ENCODE peak calls at places on chromosomes 4 and X, in nine cellular contexts. E, U, N, D, J, F, Y, B and K are unnamed samples.

GRCh38 chrX:131677655-131678628 is 134.1 kb downstream of the OR13H1 start:
- DNase-seq in E (peak), U (no peak), N (no peak), D (peak), J (no peak), F (peak), Y (peak), B (no peak), K (no peak)

GRCh38 chrX:63275127-63275526 is 76.0 kb downstream of the SPIN4 start:
- DNase-seq in E (peak), U (peak), N (no peak), D (peak), J (no peak), F (no peak), Y (no peak), B (no peak), K (no peak)

GRCh38 chrX:48045410-48046311 is 25.8 kb downstream of the ZNF630 start:
- DNase-seq in E (peak), U (peak), N (no peak), D (no peak), J (no peak), F (no peak), Y (peak), B (peak), K (no peak)

GRCh38 chrX:136879001-136879667 is 1.4 kb downstream of the RBMX start:
- DNase-seq in E (no peak), U (no peak), N (no peak), D (no peak), J (no peak), F (no peak), Y (peak), B (no peak), K (no peak)

GRCh38 chr4:8267077-8267476 is 2.5 kb upstream of the HTRA3 start:
- DNase-seq in E (peak), U (peak), N (no peak), D (peak), J (no peak), F (no peak), Y (peak), B (peak), K (no peak)

GRCh38 chr4:55554453-55555030 is 7.8 kb upstream of the CLOCK start:
- DNase-seq in E (no peak), U (no peak), N (no peak), D (peak), J (no peak), F (no peak), Y (peak), B (no peak), K (no peak)

GRCh38 chrX:102516314-102516936 is at the start of gene TMSB15A:
- DNase-seq in E (peak), U (peak), N (no peak), D (peak), J (peak), F (peak), Y (peak), B (peak), K (no peak)

GRCh38 chr4:37803348-37803973 is 23.0 kb upstream of the PGM2 start:
- DNase-seq in E (no peak), U (peak), N (peak), D (no peak), J (no peak), F (no peak), Y (peak), B (no peak), K (no peak)

GRCh38 chrX:17597836-17598434 is 139.4 kb upstream of the SCML1 start:
- DNase-seq in E (peak), U (peak), N (no peak), D (no peak), J (no peak), F (no peak), Y (peak), B (peak), K (no peak)

GRCh38 chrX:118100091-118100490 is 16.5 kb downstream of the KLHL13 start:
- DNase-seq in E (no peak), U (no peak), N (no peak), D (no peak), J (no peak), F (no peak), Y (no peak), B (no peak), K (no peak)

GRCh38 chr4:75891611-75892010 is 10.6 kb downstream of the PPEF2 start:
- DNase-seq in E (no peak), U (no peak), N (no peak), D (no peak), J (no peak), F (no peak), Y (no peak), B (no peak), K (no peak)

GRCh38 chr4:151316645-151317044 is 8.8 kb downstream of the SH3D19 start:
- DNase-seq in E (peak), U (no peak), N (no peak), D (no peak), J (no peak), F (no peak), Y (no peak), B (no peak), K (no peak)

GRCh38 chr4:186854256-186854655 is 130.6 kb upstream of the FAT1 start:
- DNase-seq in E (no peak), U (no peak), N (no peak), D (no peak), J (no peak), F (no peak), Y (no peak), B (no peak), K (no peak)

GRCh38 chrX:79231662-79232061 is 87.2 kb downstream of the GPR174 start:
- DNase-seq in E (no peak), U (no peak), N (no peak), D (no peak), J (no peak), F (no peak), Y (no peak), B (no peak), K (no peak)

GRCh38 chr4:158914178-158914577 is 145.4 kb downstream of the FNIP2 start:
- DNase-seq in E (no peak), U (no peak), N (no peak), D (no peak), J (no peak), F (no peak), Y (peak), B (no peak), K (no peak)

GRCh38 chr4:26885912-26886274 is 25.3 kb downstream of the STIM2 start:
- DNase-seq in E (peak), U (no peak), N (peak), D (no peak), J (no peak), F (peak), Y (no peak), B (no peak), K (no peak)

GRCh38 chrX:135389717-135390116 is 32.0 kb upstream of the SMIM10L2A start:
- DNase-seq in E (no peak), U (no peak), N (no peak), D (no peak), J (no peak), F (no peak), Y (no peak), B (no peak), K (no peak)

GRCh38 chrX:38627683-38628082 is 66.3 kb downstream of the TSPAN7 start:
- DNase-seq in E (peak), U (no peak), N (no peak), D (peak), J (no peak), F (no peak), Y (peak), B (no peak), K (no peak)

GRCh38 chr4:181860157-181860556 is 383.0 kb upstream of the TENM3 start:
- DNase-seq in E (no peak), U (peak), N (no peak), D (peak), J (no peak), F (no peak), Y (peak), B (no peak), K (no peak)

GRCh38 chrX:46727445-46727844 is 31.5 kb downstream of the SLC9A7 start:
- DNase-seq in E (no peak), U (no peak), N (no peak), D (no peak), J (no peak), F (no peak), Y (peak), B (no peak), K (no peak)

GRCh38 chr4:175253184-175253902 is 335.2 kb downstream of the ADAM29 start:
- DNase-seq in E (no peak), U (no peak), N (no peak), D (peak), J (no peak), F (no peak), Y (no peak), B (no peak), K (no peak)

GRCh38 chrX:36867143-36867542 is 141.0 kb upstream of the FAM47C start:
- DNase-seq in E (no peak), U (no peak), N (no peak), D (peak), J (no peak), F (no peak), Y (peak), B (no peak), K (no peak)

GRCh38 chr4:139928568-139928967 is 225.4 kb downstream of the MAML3 start:
- DNase-seq in E (no peak), U (no peak), N (no peak), D (no peak), J (no peak), F (no peak), Y (no peak), B (no peak), K (no peak)